ENCODE peak calls at places on chromosomes 12 and 14, in ten cellular contexts. W is GM20000, Z is T-cell, V is MM.1S, Q is hypothalamus, C is caudate nucleus, J is NCI-H510A treated with DMSO at 0.1 percent for 48 hours, K is T follicular helper cell, F is mucosa of gallbladder, H is non-pigmented ciliary epithelial cell. N is an unnamed sample.

GRCh38 chr14:96565811-96566210 is 63.6 kb downstream of the PAPOLA start:
- DNase-seq in W (no peak), Z (no peak), V (no peak), Q (no peak), C (no peak), J (no peak), K (no peak), F (no peak), H (no peak), N (no peak)

GRCh38 chr12:66120477-66120876 is 10.1 kb downstream of the LLPH start:
- DNase-seq in W (no peak), Z (no peak), V (no peak), Q (no peak), C (no peak), J (no peak), K (no peak), F (no peak), H (no peak), N (no peak)

GRCh38 chr12:3130053-3130805 is 53.0 kb downstream of the TSPAN9 start:
- DNase-seq in W (no peak), Z (no peak), V (no peak), Q (no peak), C (no peak), J (no peak), K (no peak), F (no peak), H (no peak), N (no peak)

GRCh38 chr12:40980346-40981005 is 207.6 kb upstream of the PDZRN4 start:
- DNase-seq in W (no peak), Z (no peak), V (no peak), Q (no peak), C (no peak), J (no peak), K (no peak), F (no peak), H (no peak), N (no peak)

GRCh38 chr14:21987937-21988336 is 314.3 kb upstream of the OR4E1 start:
- DNase-seq in W (no peak), Z (no peak), V (peak; percentile 57), Q (no peak), C (no peak), J (no peak), K (no peak), F (no peak), H (no peak), N (no peak)

GRCh38 chr14:86055512-86055911 is 525.6 kb downstream of the FLRT2 start:
- DNase-seq in W (no peak), Z (no peak), V (no peak), Q (no peak), C (no peak), J (peak; percentile 43), K (no peak), F (no peak), H (no peak), N (no peak)

GRCh38 chr14:54003064-54003463 is 46.4 kb upstream of the BMP4 start:
- DNase-seq in W (no peak), Z (no peak), V (peak; percentile 39), Q (no peak), C (no peak), J (no peak), K (no peak), F (no peak), H (no peak), N (no peak)

GRCh38 chr12:12612403-12612802 is 727 bp downstream of the CREBL2 start:
- DNase-seq in W (peak; percentile 45), Z (no peak), V (peak; percentile 31), Q (peak; percentile 28), C (no peak), J (peak; percentile 45), K (no peak), F (no peak), H (no peak), N (no peak)

GRCh38 chr14:68925373-68925772 is 53.7 kb downstream of the ACTN1 start:
- DNase-seq in W (no peak), Z (no peak), V (no peak), Q (no peak), C (no peak), J (no peak), K (no peak), F (no peak), H (no peak), N (no peak)

GRCh38 chr12:115941362-115941761 is 336.1 kb downstream of the MED13L start:
- DNase-seq in W (no peak), Z (no peak), V (no peak), Q (no peak), C (no peak), J (no peak), K (no peak), F (no peak), H (no peak), N (no peak)